ENCODE peak calls at places on chromosomes 4 and X, in ten cellular contexts. One of them, this sample, is unnamed.

GRCh38 chr4:109576462-109576861 is 16.4 kb downstream of the MCUB start:
- DNase-seq in stomach: no peak
- DNase-seq in HCT116: no peak
- DNase-seq in transverse colon: no peak
- DNase-seq in GM12878: no peak
- DNase-seq in endothelial cell of umbilical vein: peak
- DNase-seq in prostate gland: no peak
- DNase-seq in upper lobe of left lung: no peak
- DNase-seq in spleen: no peak
- DNase-seq in HepG2: no peak
- DNase-seq in this sample: no peak

GRCh38 chrX:134604701-134605271 is 53.5 kb downstream of the PLAC1 start:
- DNase-seq in stomach: peak
- DNase-seq in HCT116: peak
- DNase-seq in transverse colon: no peak
- DNase-seq in GM12878: no peak
- DNase-seq in endothelial cell of umbilical vein: peak
- DNase-seq in prostate gland: no peak
- DNase-seq in upper lobe of left lung: peak
- DNase-seq in spleen: no peak
- DNase-seq in HepG2: no peak
- DNase-seq in this sample: no peak

GRCh38 chr4:165592386-165592785 is 213.6 kb downstream of the CPE start:
- DNase-seq in stomach: no peak
- DNase-seq in HCT116: no peak
- DNase-seq in transverse colon: no peak
- DNase-seq in GM12878: no peak
- DNase-seq in endothelial cell of umbilical vein: no peak
- DNase-seq in prostate gland: no peak
- DNase-seq in upper lobe of left lung: no peak
- DNase-seq in spleen: no peak
- DNase-seq in HepG2: no peak
- DNase-seq in this sample: no peak

GRCh38 chr4:80434238-80434637 is 98.7 kb downstream of the CFAP299 start:
- DNase-seq in stomach: no peak
- DNase-seq in HCT116: no peak
- DNase-seq in transverse colon: no peak
- DNase-seq in GM12878: no peak
- DNase-seq in endothelial cell of umbilical vein: no peak
- DNase-seq in prostate gland: no peak
- DNase-seq in upper lobe of left lung: no peak
- DNase-seq in spleen: no peak
- DNase-seq in HepG2: no peak
- DNase-seq in this sample: no peak

GRCh38 chr4:133865606-133866327 is 335.8 kb downstream of the PABPC4L start:
- DNase-seq in stomach: no peak
- DNase-seq in HCT116: peak
- DNase-seq in transverse colon: no peak
- DNase-seq in GM12878: no peak
- DNase-seq in endothelial cell of umbilical vein: peak
- DNase-seq in prostate gland: no peak
- DNase-seq in upper lobe of left lung: no peak
- DNase-seq in spleen: no peak
- DNase-seq in HepG2: peak
- DNase-seq in this sample: no peak

GRCh38 chr4:145012841-145013240 is 85.2 kb downstream of the ANAPC10 start:
- DNase-seq in stomach: no peak
- DNase-seq in HCT116: no peak
- DNase-seq in transverse colon: no peak
- DNase-seq in GM12878: no peak
- DNase-seq in endothelial cell of umbilical vein: peak
- DNase-seq in prostate gland: no peak
- DNase-seq in upper lobe of left lung: no peak
- DNase-seq in spleen: no peak
- DNase-seq in HepG2: peak
- DNase-seq in this sample: no peak

GRCh38 chr4:158538911-158539310 is 17.2 kb downstream of the RXFP1 start:
- DNase-seq in stomach: no peak
- DNase-seq in HCT116: no peak
- DNase-seq in transverse colon: no peak
- DNase-seq in GM12878: no peak
- DNase-seq in endothelial cell of umbilical vein: no peak
- DNase-seq in prostate gland: no peak
- DNase-seq in upper lobe of left lung: no peak
- DNase-seq in spleen: no peak
- DNase-seq in HepG2: no peak
- DNase-seq in this sample: no peak

GRCh38 chr4:6605605-6606004 is 30.6 kb downstream of the MAN2B2 start:
- DNase-seq in stomach: no peak
- DNase-seq in HCT116: no peak
- DNase-seq in transverse colon: no peak
- DNase-seq in GM12878: no peak
- DNase-seq in endothelial cell of umbilical vein: no peak
- DNase-seq in prostate gland: no peak
- DNase-seq in upper lobe of left lung: no peak
- DNase-seq in spleen: no peak
- DNase-seq in HepG2: no peak
- DNase-seq in this sample: no peak

GRCh38 chr4:4859010-4859798 is at the start of gene MSX1:
- DNase-seq in stomach: peak
- DNase-seq in HCT116: peak
- DNase-seq in transverse colon: peak
- DNase-seq in GM12878: no peak
- DNase-seq in endothelial cell of umbilical vein: peak
- DNase-seq in prostate gland: peak
- DNase-seq in upper lobe of left lung: peak
- DNase-seq in spleen: peak
- DNase-seq in HepG2: peak
- DNase-seq in this sample: peak

GRCh38 chrX:94942603-94943002 is 1268.6 kb downstream of the FAM133A start:
- DNase-seq in stomach: no peak
- DNase-seq in HCT116: no peak
- DNase-seq in transverse colon: no peak
- DNase-seq in GM12878: no peak
- DNase-seq in endothelial cell of umbilical vein: no peak
- DNase-seq in prostate gland: no peak
- DNase-seq in upper lobe of left lung: no peak
- DNase-seq in spleen: no peak
- DNase-seq in HepG2: no peak
- DNase-seq in this sample: no peak

GRCh38 chr4:56134272-56134671 is 185.5 kb downstream of the CEP135 start:
- DNase-seq in stomach: no peak
- DNase-seq in HCT116: no peak
- DNase-seq in transverse colon: peak
- DNase-seq in GM12878: no peak
- DNase-seq in endothelial cell of umbilical vein: peak
- DNase-seq in prostate gland: no peak
- DNase-seq in upper lobe of left lung: no peak
- DNase-seq in spleen: no peak
- DNase-seq in HepG2: peak
- DNase-seq in this sample: no peak

GRCh38 chrX:23228950-23229448 is 105.7 kb upstream of the PTCHD1 start:
- DNase-seq in stomach: no peak
- DNase-seq in HCT116: no peak
- DNase-seq in transverse colon: no peak
- DNase-seq in GM12878: no peak
- DNase-seq in endothelial cell of umbilical vein: no peak
- DNase-seq in prostate gland: no peak
- DNase-seq in upper lobe of left lung: peak
- DNase-seq in spleen: no peak
- DNase-seq in HepG2: no peak
- DNase-seq in this sample: no peak

GRCh38 chrX:23292979-23293651 is 41.5 kb upstream of the PTCHD1 start:
- DNase-seq in stomach: no peak
- DNase-seq in HCT116: no peak
- DNase-seq in transverse colon: no peak
- DNase-seq in GM12878: no peak
- DNase-seq in endothelial cell of umbilical vein: no peak
- DNase-seq in prostate gland: peak
- DNase-seq in upper lobe of left lung: no peak
- DNase-seq in spleen: no peak
- DNase-seq in HepG2: no peak
- DNase-seq in this sample: no peak

GRCh38 chrX:8591526-8591925 is 126.9 kb downstream of the VCX3B start:
- DNase-seq in stomach: no peak
- DNase-seq in HCT116: no peak
- DNase-seq in transverse colon: no peak
- DNase-seq in GM12878: no peak
- DNase-seq in endothelial cell of umbilical vein: no peak
- DNase-seq in prostate gland: no peak
- DNase-seq in upper lobe of left lung: no peak
- DNase-seq in spleen: no peak
- DNase-seq in HepG2: no peak
- DNase-seq in this sample: no peak

GRCh38 chrX:11438380-11438723 is 145.1 kb downstream of the AMELX start:
- DNase-seq in stomach: no peak
- DNase-seq in HCT116: no peak
- DNase-seq in transverse colon: no peak
- DNase-seq in GM12878: no peak
- DNase-seq in endothelial cell of umbilical vein: no peak
- DNase-seq in prostate gland: no peak
- DNase-seq in upper lobe of left lung: no peak
- DNase-seq in spleen: no peak
- DNase-seq in HepG2: no peak
- DNase-seq in this sample: no peak

GRCh38 chrX:11438767-11439166 is 145.6 kb downstream of the AMELX start:
- DNase-seq in stomach: no peak
- DNase-seq in HCT116: no peak
- DNase-seq in transverse colon: no peak
- DNase-seq in GM12878: no peak
- DNase-seq in endothelial cell of umbilical vein: no peak
- DNase-seq in prostate gland: no peak
- DNase-seq in upper lobe of left lung: no peak
- DNase-seq in spleen: no peak
- DNase-seq in HepG2: no peak
- DNase-seq in this sample: no peak

GRCh38 chrX:11434607-11435006 is 141.4 kb downstream of the AMELX start:
- DNase-seq in stomach: no peak
- DNase-seq in HCT116: no peak
- DNase-seq in transverse colon: no peak
- DNase-seq in GM12878: no peak
- DNase-seq in endothelial cell of umbilical vein: no peak
- DNase-seq in prostate gland: no peak
- DNase-seq in upper lobe of left lung: no peak
- DNase-seq in spleen: no peak
- DNase-seq in HepG2: no peak
- DNase-seq in this sample: no peak

GRCh38 chrX:11435568-11435967 is 142.4 kb downstream of the AMELX start:
- DNase-seq in stomach: no peak
- DNase-seq in HCT116: no peak
- DNase-seq in transverse colon: no peak
- DNase-seq in GM12878: no peak
- DNase-seq in endothelial cell of umbilical vein: peak
- DNase-seq in prostate gland: no peak
- DNase-seq in upper lobe of left lung: no peak
- DNase-seq in spleen: no peak
- DNase-seq in HepG2: no peak
- DNase-seq in this sample: no peak

GRCh38 chrX:11437642-11438379 is 144.6 kb downstream of the AMELX start:
- DNase-seq in stomach: no peak
- DNase-seq in HCT116: no peak
- DNase-seq in transverse colon: peak
- DNase-seq in GM12878: no peak
- DNase-seq in endothelial cell of umbilical vein: peak
- DNase-seq in prostate gland: no peak
- DNase-seq in upper lobe of left lung: no peak
- DNase-seq in spleen: no peak
- DNase-seq in HepG2: peak
- DNase-seq in this sample: no peak
- TF ChIP-seq POLR2A in stomach: no peak
- TF ChIP-seq POLR2A in HCT116: no peak
- TF ChIP-seq POLR2A in transverse colon: no peak
- TF ChIP-seq POLR2A in GM12878: no peak
- TF ChIP-seq POLR2A in endothelial cell of umbilical vein: no peak
- TF ChIP-seq POLR2A in prostate gland: no peak
- TF ChIP-seq POLR2A in upper lobe of left lung: no peak
- TF ChIP-seq POLR2A in spleen: no peak
- TF ChIP-seq POLR2A in HepG2: no peak
- TF ChIP-seq POLR2A in this sample: no peak

GRCh38 chr4:39977489-39978377 is at the start of gene PDS5A:
- DNase-seq in stomach: peak
- DNase-seq in HCT116: peak
- DNase-seq in transverse colon: peak
- DNase-seq in GM12878: peak
- DNase-seq in endothelial cell of umbilical vein: peak
- DNase-seq in prostate gland: peak
- DNase-seq in upper lobe of left lung: peak
- DNase-seq in spleen: peak
- DNase-seq in HepG2: peak
- DNase-seq in this sample: peak
- TF ChIP-seq POLR2AphosphoS5 in stomach: peak
- TF ChIP-seq POLR2AphosphoS5 in HCT116: peak
- TF ChIP-seq POLR2AphosphoS5 in transverse colon: peak
- TF ChIP-seq POLR2AphosphoS5 in GM12878: peak
- TF ChIP-seq POLR2AphosphoS5 in endothelial cell of umbilical vein: peak
- TF ChIP-seq POLR2AphosphoS5 in prostate gland: peak
- TF ChIP-seq POLR2AphosphoS5 in upper lobe of left lung: peak
- TF ChIP-seq POLR2AphosphoS5 in spleen: peak
- TF ChIP-seq POLR2AphosphoS5 in HepG2: peak
- TF ChIP-seq POLR2AphosphoS5 in this sample: peak

DNA sequence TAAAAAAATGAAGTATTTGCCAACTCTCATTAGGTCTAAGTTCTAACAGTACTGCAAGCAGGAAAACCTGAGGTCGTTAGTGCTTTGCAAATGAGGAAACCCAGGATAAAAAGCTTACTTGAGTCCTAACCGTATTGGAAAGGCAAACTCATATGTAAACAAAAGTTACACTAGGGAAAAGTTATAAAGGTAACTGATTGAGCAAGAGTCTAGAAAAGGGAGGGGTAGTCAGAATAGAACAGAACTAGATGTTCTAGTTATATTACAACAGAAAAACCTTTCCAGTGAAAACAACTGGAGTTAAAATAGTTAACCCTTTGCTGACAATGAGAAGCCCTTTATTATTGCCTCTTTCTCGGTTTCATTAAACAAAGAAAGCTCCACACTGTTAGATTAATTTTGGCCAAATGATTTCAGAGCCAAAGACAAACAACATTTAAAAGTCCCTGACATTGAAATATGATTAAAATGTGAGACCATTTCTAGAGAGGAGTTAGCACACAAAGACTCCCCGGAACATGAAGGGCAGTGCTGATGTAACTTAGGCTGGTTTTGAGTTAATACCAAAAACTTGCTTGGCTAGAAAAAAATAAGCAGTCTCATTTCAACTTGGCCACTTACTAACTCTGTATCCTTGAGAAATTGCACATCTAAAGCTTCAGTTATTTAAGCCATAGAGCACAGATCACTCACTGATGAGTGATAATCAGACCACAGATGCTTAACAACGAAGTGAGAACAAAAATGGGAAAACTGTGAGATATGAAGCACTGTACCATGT is 66.2 kb upstream of the MAOA start:
- DNase-seq in stomach: no peak
- DNase-seq in HCT116: no peak
- DNase-seq in transverse colon: no peak
- DNase-seq in GM12878: no peak
- DNase-seq in endothelial cell of umbilical vein: no peak
- DNase-seq in prostate gland: peak
- DNase-seq in upper lobe of left lung: no peak
- DNase-seq in spleen: no peak
- DNase-seq in HepG2: peak
- DNase-seq in this sample: no peak
- H3K27ac ChIP-seq in stomach: peak
- H3K27ac ChIP-seq in HCT116: no peak
- H3K27ac ChIP-seq in transverse colon: peak
- H3K27ac ChIP-seq in GM12878: no peak
- H3K27ac ChIP-seq in endothelial cell of umbilical vein: no peak
- H3K27ac ChIP-seq in prostate gland: peak
- H3K27ac ChIP-seq in upper lobe of left lung: peak
- H3K27ac ChIP-seq in spleen: peak
- H3K27ac ChIP-seq in HepG2: peak
- H3K27ac ChIP-seq in this sample: peak

GRCh38 chr4:87120411-87121162 is 99.8 kb downstream of the KLHL8 start:
- DNase-seq in stomach: no peak
- DNase-seq in HCT116: no peak
- DNase-seq in transverse colon: peak
- DNase-seq in GM12878: no peak
- DNase-seq in endothelial cell of umbilical vein: peak
- DNase-seq in prostate gland: peak
- DNase-seq in upper lobe of left lung: peak
- DNase-seq in spleen: no peak
- DNase-seq in HepG2: peak
- DNase-seq in this sample: peak
- TF ChIP-seq POLR2A in stomach: no peak
- TF ChIP-seq POLR2A in HCT116: no peak
- TF ChIP-seq POLR2A in transverse colon: no peak
- TF ChIP-seq POLR2A in GM12878: no peak
- TF ChIP-seq POLR2A in endothelial cell of umbilical vein: no peak
- TF ChIP-seq POLR2A in prostate gland: peak
- TF ChIP-seq POLR2A in upper lobe of left lung: no peak
- TF ChIP-seq POLR2A in spleen: no peak
- TF ChIP-seq POLR2A in HepG2: no peak
- TF ChIP-seq POLR2A in this sample: no peak